ENCODE peak calls at places on chromosomes 6 and 20, in four cellular contexts. U, F, V and P are unnamed samples.

GRCh38 chr6:1916334-1916985 is 306.7 kb downstream of the FOXC1 start:
- DNase-seq in F (peak), U (no peak), V (no peak), P (peak)

GRCh38 chr6:80543598-80544181 is 437.2 kb downstream of the BCKDHB start:
- DNase-seq in F (peak), V (peak), U (no peak), P (peak)

GRCh38 chr6:144149894-144150672 is at the start of gene STX11:
- DNase-seq in U (peak), F (peak), V (peak), P (peak)

GRCh38 chr6:31615748-31616147 is 714 bp downstream of the AIF1 start:
- DNase-seq in U (no peak), V (no peak), F (no peak), P (no peak)

GRCh38 chr6:33914519-33915120 is 110.8 kb upstream of the MLN start:
- DNase-seq in F (no peak), U (no peak), V (no peak), P (no peak)

GRCh38 chr6:356828-357251 is 34.7 kb upstream of the IRF4 start:
- DNase-seq in U (no peak), F (no peak), V (no peak), P (no peak)

GRCh38 chr6:13554929-13555333 is 19.5 kb upstream of the SIRT5 start:
- DNase-seq in U (peak), F (peak), V (no peak), P (peak)

GRCh38 chr6:151027295-151027747 is 161.8 kb downstream of the MTHFD1L start:
- DNase-seq in U (no peak), F (no peak), V (no peak), P (no peak)

GRCh38 chr6:16766043-16766521 is 4.8 kb upstream of the ATXN1 start:
- DNase-seq in F (peak), U (no peak), V (no peak), P (peak)

GRCh38 chr6:161238076-161238869 is 35.6 kb downstream of the AGPAT4 start:
- DNase-seq in V (no peak), U (no peak), F (peak), P (peak)

GRCh38 chr6:22041797-22042489 is 254.9 kb downstream of the PRL start:
- DNase-seq in F (peak), V (no peak), U (no peak), P (peak)

GRCh38 chr6:45619211-45619760 is 241.6 kb upstream of the SUPT3H start:
- DNase-seq in V (no peak), U (no peak), F (peak), P (peak)

GRCh38 chr6:85436939-85437495 is 12.9 kb upstream of the NT5E start:
- DNase-seq in F (peak), U (no peak), V (no peak), P (no peak)

GRCh38 chr6:25511386-25511785 is 140.6 kb upstream of the SCGN start:
- DNase-seq in U (no peak), F (peak), V (no peak), P (no peak)

GRCh38 chr20:46438156-46438750 is 31.8 kb upstream of the ELMO2 start:
- DNase-seq in F (peak), U (no peak), V (peak), P (peak)

GRCh38 chr6:135623979-135624378 is 126.4 kb upstream of the AHI1 start:
- DNase-seq in U (no peak), F (no peak), V (no peak), P (no peak)

GRCh38 chr20:10113746-10114145 is 79.0 kb downstream of the ANKEF1 start:
- DNase-seq in U (no peak), F (peak), V (no peak), P (no peak)

GRCh38 chr6:148973809-148974208 is 227.0 kb downstream of the UST start:
- DNase-seq in U (no peak), V (peak), F (peak), P (peak)

GRCh38 chr20:21303872-21304586 is 898 bp downstream of the XRN2 start:
- DNase-seq in U (no peak), V (no peak), F (no peak), P (peak)

GRCh38 chr6:93142382-93142781 is 277.0 kb downstream of the EPHA7 start:
- DNase-seq in U (no peak), V (no peak), F (no peak), P (no peak)

GRCh38 chr6:139738801-139739490 is 364.5 kb upstream of the CITED2 start:
- DNase-seq in U (no peak), F (no peak), V (no peak), P (peak)

GRCh38 chr6:98844244-98845161 is 10.1 kb downstream of the POU3F2 start:
- DNase-seq in V (no peak), U (no peak), F (peak), P (no peak)

GRCh38 chr20:18180815-18181214 is 43.2 kb downstream of the KAT14 start:
- DNase-seq in U (no peak), F (no peak), V (no peak), P (no peak)

GRCh38 chr20:1418335-1418734 is 25.5 kb upstream of the FKBP1A start:
- DNase-seq in F (peak), U (no peak), V (no peak), P (peak)

GRCh38 chr6:134166529-134167221 is 114.3 kb upstream of the SLC2A12 start:
- DNase-seq in V (no peak), F (no peak), U (no peak), P (peak)

GRCh38 chr6:112232845-112233256 is 21.5 kb downstream of the LAMA4 start:
- DNase-seq in F (peak), V (no peak), U (no peak), P (peak)

GRCh38 chr20:63740501-63741353 is 1.2 kb downstream of the SLC2A4RG start:
- DNase-seq in V (peak), F (peak), U (peak), P (peak)

GRCh38 chr6:131419698-131420097 is 153.3 kb upstream of the ARG1 start:
- DNase-seq in F (no peak), V (no peak), U (no peak), P (no peak)

GRCh38 chr6:156988276-156989158 is 211.3 kb downstream of the ARID1B start:
- DNase-seq in U (no peak), V (peak), F (peak), P (peak)

GRCh38 chr6:111978826-111979225 is 75.1 kb upstream of the CCN6 start:
- DNase-seq in U (no peak), F (peak), V (no peak), P (no peak)

GRCh38 chr20:57829336-57829735 is 119.5 kb upstream of the PMEPA1 start:
- DNase-seq in V (no peak), U (no peak), F (no peak), P (no peak)

GRCh38 chr6:78916411-78916810 is 49.1 kb downstream of the IRAK1BP1 start:
- DNase-seq in U (no peak), V (no peak), F (no peak), P (no peak)

GRCh38 chr6:15935661-15936060 is 193.2 kb upstream of the MYLIP start:
- DNase-seq in V (no peak), U (no peak), F (no peak), P (no peak)

GRCh38 chr6:70103798-70104197 is 199.1 kb downstream of the COL9A1 start:
- DNase-seq in F (no peak), U (no peak), V (no peak), P (no peak)

GRCh38 chr6:83258517-83258916 is 65.4 kb downstream of the RWDD2A start:
- DNase-seq in F (peak), U (no peak), V (no peak), P (no peak)

GRCh38 chr6:53623497-53623896 is 42.1 kb downstream of the KLHL31 start:
- DNase-seq in F (peak), U (no peak), V (no peak), P (peak)

GRCh38 chr6:27890351-27891299 is 21.6 kb downstream of the OR2B2 start:
- DNase-seq in V (peak), U (no peak), F (peak), P (peak)

GRCh38 chr6:27889628-27890315 is 22.4 kb downstream of the OR2B2 start:
- DNase-seq in F (no peak), V (peak), U (no peak), P (no peak)

GRCh38 chr6:27893059-27893835 is 18.9 kb downstream of the OR2B2 start:
- DNase-seq in V (peak), F (peak), U (peak), P (peak)

GRCh38 chr6:27892596-27893058 is 19.6 kb downstream of the OR2B2 start:
- DNase-seq in V (no peak), F (peak), U (no peak), P (peak)

GRCh38 chr6:27891300-27891913 is 20.8 kb downstream of the OR2B2 start:
- DNase-seq in U (no peak), V (no peak), F (no peak), P (no peak)
- H3K4me3 ChIP-seq in U (no peak), V (peak), F (peak), P (peak)

DNA sequence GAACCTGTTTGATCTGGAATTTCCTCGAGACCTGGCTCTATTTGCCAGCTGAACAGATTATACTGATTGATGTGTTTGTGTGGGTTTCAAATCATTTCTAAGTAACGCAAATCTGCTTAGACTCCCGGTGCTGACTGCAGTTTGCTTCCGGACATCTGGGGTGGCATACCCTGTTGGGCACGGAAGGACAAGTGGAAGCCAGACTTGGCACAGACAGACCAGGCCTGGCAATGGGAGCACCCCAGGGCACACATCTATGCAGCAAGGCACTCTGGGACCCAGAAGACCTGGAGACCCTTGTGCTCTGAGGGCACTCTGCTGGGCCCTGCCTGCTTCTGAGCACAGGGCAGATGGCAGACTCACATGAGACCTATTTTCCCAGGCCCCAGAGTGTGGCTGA is 433.8 kb upstream of the CHD6 start:
- DNase-seq in U (peak), V (no peak), F (no peak), P (no peak)
- TF ChIP-seq CTCF in U (no peak), V (no peak), F (no peak), P (no peak)

DNA sequence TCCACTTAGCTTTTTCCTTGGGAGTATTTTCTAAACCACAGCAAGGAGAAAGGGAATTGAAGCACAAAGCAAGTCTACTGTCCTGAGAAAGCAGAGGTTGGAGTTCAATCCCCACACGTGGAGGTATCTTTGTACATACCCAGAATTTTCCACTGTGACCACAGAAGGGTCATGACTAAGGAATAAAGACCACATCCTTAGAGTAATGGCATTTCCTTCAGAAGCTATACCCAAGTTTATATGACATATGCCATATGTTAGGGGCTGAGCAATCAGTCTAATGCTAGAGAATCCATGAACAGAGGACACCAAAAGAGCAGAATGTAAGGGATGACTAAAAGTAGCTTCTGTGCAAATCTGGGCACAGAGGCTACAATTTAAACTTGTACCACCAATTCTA is 46.4 kb downstream of the ATG5 start:
- DNase-seq in V (no peak), U (no peak), F (peak), P (peak)
- H3K4me3 ChIP-seq in V (no peak), U (no peak), F (no peak), P (no peak)

GRCh38 chr20:36461600-36462439 is 79.5 kb upstream of the MYL9 start:
- DNase-seq in V (peak), F (peak), U (peak), P (peak)

GRCh38 chr20:36454664-36455427 is 86.5 kb upstream of the MYL9 start:
- DNase-seq in U (no peak), F (peak), V (peak), P (no peak)

GRCh38 chr20:36460648-36461599 is 80.4 kb upstream of the MYL9 start:
- DNase-seq in U (peak), F (peak), V (peak), P (peak)

DNA sequence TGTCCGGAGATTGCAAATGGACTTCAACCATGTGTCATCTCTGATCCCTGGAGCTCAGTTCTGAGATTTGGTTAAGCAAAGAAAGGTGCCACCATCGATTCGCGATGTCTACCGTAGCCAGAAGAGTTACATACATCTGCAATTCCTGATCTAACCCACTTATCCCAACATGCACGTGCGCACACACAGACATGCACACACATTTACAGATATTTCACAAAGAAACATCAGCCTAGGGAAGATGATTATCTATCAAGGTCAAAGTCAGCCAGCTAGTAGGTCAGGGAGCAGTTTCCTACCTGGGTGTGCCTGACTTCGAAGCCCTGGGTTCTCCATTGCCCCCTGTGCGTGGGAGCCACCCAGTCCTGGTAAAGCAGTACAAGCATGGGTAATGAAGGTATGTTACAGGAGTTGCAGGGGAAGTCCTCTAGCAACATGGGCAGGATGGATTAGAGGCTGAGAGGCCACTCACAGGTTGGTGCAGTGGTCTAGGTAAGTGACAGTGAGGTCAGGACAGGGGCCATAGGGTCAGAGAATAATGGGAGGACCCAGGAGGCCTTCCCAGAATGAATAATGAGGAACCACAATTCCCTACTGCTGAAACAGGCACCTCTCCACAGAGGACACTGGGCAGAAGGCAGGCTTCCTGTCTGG is 85.2 kb upstream of the MYL9 start:
- DNase-seq in V (no peak), U (no peak), F (no peak), P (no peak)
- TF ChIP-seq CTCF in V (no peak), U (no peak), F (no peak), P (no peak)

GRCh38 chr20:49399329-49399728 is 83.1 kb downstream of the KCNB1 start:
- DNase-seq in U (no peak), V (no peak), F (peak), P (peak)

GRCh38 chr20:49398401-49399144 is 83.9 kb downstream of the KCNB1 start:
- DNase-seq in V (no peak), U (no peak), F (no peak), P (no peak)

GRCh38 chr20:49396230-49396629 is 86.2 kb downstream of the KCNB1 start:
- DNase-seq in U (no peak), F (no peak), V (no peak), P (no peak)

GRCh38 chr20:49395659-49396058 is 86.8 kb downstream of the KCNB1 start:
- DNase-seq in V (no peak), U (no peak), F (no peak), P (no peak)

GRCh38 chr20:49397525-49397924 is 84.9 kb downstream of the KCNB1 start:
- DNase-seq in U (no peak), V (no peak), F (peak), P (peak)
- H3K4me3 ChIP-seq in U (no peak), V (no peak), F (no peak), P (no peak)

GRCh38 chr6:167798453-167798852 is 28.3 kb upstream of the AFDN start:
- DNase-seq in F (no peak), U (no peak), V (no peak), P (no peak)

GRCh38 chr6:167801263-167801662 is 25.4 kb upstream of the AFDN start:
- DNase-seq in U (no peak), F (no peak), V (no peak), P (no peak)

GRCh38 chr6:167800549-167800948 is 26.2 kb upstream of the AFDN start:
- DNase-seq in V (no peak), F (no peak), U (no peak), P (no peak)

GRCh38 chr6:167797871-167798265 is 28.8 kb upstream of the AFDN start:
- DNase-seq in F (no peak), V (no peak), U (no peak), P (no peak)

DNA sequence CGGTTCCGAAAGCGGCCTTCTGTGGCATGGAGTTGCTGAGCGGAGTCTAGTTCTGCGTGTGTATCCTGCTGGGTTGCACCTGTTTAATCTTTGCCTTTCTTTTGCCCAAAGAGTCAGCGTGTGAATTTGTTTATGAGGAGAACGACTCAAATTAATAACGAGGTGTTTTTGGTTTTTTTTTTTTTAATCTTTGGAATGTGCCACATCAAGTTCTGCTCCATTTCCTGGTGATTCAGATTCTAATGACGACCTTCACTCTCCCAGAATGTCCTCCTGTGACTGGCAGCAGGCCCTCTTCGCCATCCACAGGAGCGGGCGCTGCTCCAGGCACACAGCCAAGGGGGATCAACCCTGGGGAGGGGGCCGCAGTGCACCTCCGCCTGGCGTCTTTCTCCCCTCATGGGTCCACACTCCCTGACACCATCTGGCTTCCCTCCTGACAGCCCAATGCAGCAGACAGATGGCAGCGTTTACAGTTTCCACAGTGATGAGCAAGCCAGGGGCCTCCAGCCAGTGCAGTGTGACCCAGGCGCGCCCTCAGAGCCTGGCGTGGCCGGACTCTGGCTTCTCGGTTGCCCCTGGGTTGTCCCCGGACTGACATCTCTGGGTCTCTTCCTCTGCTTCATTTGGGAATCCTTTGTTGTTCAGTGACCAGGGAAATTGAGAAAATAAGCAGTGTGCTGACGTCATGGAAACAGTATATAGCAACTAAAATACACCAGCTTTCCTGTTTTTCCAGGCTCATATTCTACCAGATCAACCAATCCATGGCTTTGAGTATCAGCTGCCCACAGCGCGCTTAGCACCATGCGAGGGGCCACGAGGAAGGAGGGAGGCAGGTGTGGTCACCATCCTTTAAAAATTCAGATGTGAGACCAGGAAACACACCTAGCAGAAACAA is 27.4 kb upstream of the AFDN start:
- DNase-seq in V (no peak), U (no peak), F (no peak), P (peak)
- TF ChIP-seq CTCF in V (no peak), U (no peak), F (no peak), P (no peak)